ENCODE peak calls at places on chromosomes 4 and X, in six cellular contexts. S is activated CD8-positive, alpha-beta memory T cell treated with anti-CD3 and anti-CD28 coated beads, Interleukin-2, amount 50 U/mL, for 4 hours; B is colonic mucosa; I is iris pigment epithelial cell; K is NCI-H1092; L is activated T-cell treated with anti-CD3 and anti-CD28 coated beads, Interleukin-2, amount 50 U/mL, for 72 hours. Q is an unnamed sample.

GRCh38 chr4:86218721-86219481 is 141.0 kb downstream of the MAPK10 start:
- DNase-seq in S (no peak), B (no peak), I (peak), K (peak), L (no peak), Q (peak)

GRCh38 chr4:159871141-159871540 is 768.3 kb downstream of the RAPGEF2 start:
- DNase-seq in S (no peak), B (no peak), I (peak), K (no peak), L (no peak), Q (no peak)

GRCh38 chr4:140689628-140690027 is 66.6 kb downstream of the TBC1D9 start:
- DNase-seq in S (no peak), B (no peak), I (no peak), K (no peak), L (no peak), Q (no peak)

GRCh38 chrX:40078489-40079288 is 19.1 kb downstream of the BCOR start:
- DNase-seq in S (no peak), B (no peak), I (no peak), K (no peak), L (no peak), Q (no peak)

GRCh38 chr4:184845367-184846011 is 19.7 kb upstream of the ACSL1 start:
- DNase-seq in S (no peak), B (no peak), I (peak), K (no peak), L (no peak), Q (no peak)

GRCh38 chr4:29539226-29539625 is 1180.9 kb upstream of the PCDH7 start:
- DNase-seq in S (no peak), B (no peak), I (peak), K (no peak), L (no peak), Q (no peak)

GRCh38 chrX:141341743-141342142 is 99.4 kb upstream of the SPANXC start:
- DNase-seq in S (no peak), B (no peak), I (peak), K (no peak), L (no peak), Q (no peak)

GRCh38 chr4:105490523-105490922 is 16.7 kb upstream of the PPA2 start:
- DNase-seq in S (no peak), B (no peak), I (no peak), K (no peak), L (no peak), Q (no peak)

GRCh38 chr4:23889368-23889767 is 479 bp downstream of the PPARGC1A start:
- DNase-seq in S (no peak), B (no peak), I (no peak), K (no peak), L (no peak), Q (no peak)

GRCh38 chr4:41746440-41747229 is 1.9 kb downstream of the PHOX2B start:
- DNase-seq in S (no peak), B (no peak), I (no peak), K (no peak), L (no peak), Q (no peak)

Q was measured in prostate gland.